ENCODE peak calls at places on chromosomes 2 and 18, in five cellular contexts. One of them, this sample, is unnamed.

GRCh38 chr2:42783511-42783910 is 8.9 kb downstream of the HAAO start:
- DNase-seq in A549: no peak
- DNase-seq in MCF 10A: no peak
- DNase-seq in H54: no peak
- DNase-seq in H1: no peak
- DNase-seq in this sample: no peak

GRCh38 chr2:225668606-225669266 is 269.2 kb downstream of the NYAP2 start:
- DNase-seq in A549: peak
- DNase-seq in MCF 10A: peak
- DNase-seq in H54: peak
- DNase-seq in H1: no peak
- DNase-seq in this sample: peak

GRCh38 chr18:77081387-77081773 is 51.2 kb downstream of the MBP start:
- DNase-seq in A549: no peak
- DNase-seq in MCF 10A: no peak
- DNase-seq in H54: no peak
- DNase-seq in H1: no peak
- DNase-seq in this sample: peak

GRCh38 chr2:197889041-197889440 is 84.6 kb downstream of the PLCL1 start:
- DNase-seq in A549: no peak
- DNase-seq in MCF 10A: peak
- DNase-seq in H54: no peak
- DNase-seq in H1: no peak
- DNase-seq in this sample: peak

GRCh38 chr2:176268976-176269318 is 295 bp upstream of the MTX2 start:
- DNase-seq in A549: no peak
- DNase-seq in MCF 10A: no peak
- DNase-seq in H54: no peak
- DNase-seq in H1: no peak
- DNase-seq in this sample: peak

GRCh38 chr2:231671617-231672350 is 36.5 kb upstream of the PTMA start:
- DNase-seq in A549: no peak
- DNase-seq in MCF 10A: no peak
- DNase-seq in H54: no peak
- DNase-seq in H1: no peak
- DNase-seq in this sample: no peak

GRCh38 chr2:45132551-45132950 is 123.3 kb upstream of the SIX2 start:
- DNase-seq in A549: no peak
- DNase-seq in MCF 10A: no peak
- DNase-seq in H54: no peak
- DNase-seq in H1: no peak
- DNase-seq in this sample: no peak

GRCh38 chr2:64405476-64406406 is 48.2 kb upstream of the LGALSL start:
- DNase-seq in A549: no peak
- DNase-seq in MCF 10A: peak
- DNase-seq in H54: no peak
- DNase-seq in H1: no peak
- DNase-seq in this sample: peak

GRCh38 chr2:68740184-68740914 is 5.7 kb downstream of the ARHGAP25 start:
- DNase-seq in A549: no peak
- DNase-seq in MCF 10A: no peak
- DNase-seq in H54: no peak
- DNase-seq in H1: no peak
- DNase-seq in this sample: no peak

GRCh38 chr18:55996726-55997125 is 408.7 kb upstream of the TCF4 start:
- DNase-seq in A549: no peak
- DNase-seq in MCF 10A: no peak
- DNase-seq in H54: no peak
- DNase-seq in H1: no peak
- DNase-seq in this sample: no peak

GRCh38 chr2:168915433-168916328 is 14.6 kb downstream of the G6PC2 start:
- DNase-seq in A549: no peak
- DNase-seq in MCF 10A: no peak
- DNase-seq in H54: no peak
- DNase-seq in H1: no peak
- DNase-seq in this sample: no peak

GRCh38 chr2:151792589-151792988 is 35.6 kb downstream of the ARL5A start:
- DNase-seq in A549: peak
- DNase-seq in MCF 10A: no peak
- DNase-seq in H54: no peak
- DNase-seq in H1: no peak
- DNase-seq in this sample: no peak

GRCh38 chr2:24111407-24111861 is 11.7 kb downstream of the PFN4 start:
- DNase-seq in A549: peak
- DNase-seq in MCF 10A: no peak
- DNase-seq in H54: no peak
- DNase-seq in H1: no peak
- DNase-seq in this sample: no peak

GRCh38 chr2:241437148-241437547 is 71.2 kb downstream of the STK25 start:
- DNase-seq in A549: no peak
- DNase-seq in MCF 10A: no peak
- DNase-seq in H54: no peak
- DNase-seq in H1: no peak
- DNase-seq in this sample: no peak

GRCh38 chr18:26655614-26656400 is 107.5 kb upstream of the KCTD1 start:
- DNase-seq in A549: peak
- DNase-seq in MCF 10A: peak
- DNase-seq in H54: peak
- DNase-seq in H1: no peak
- DNase-seq in this sample: peak

GRCh38 chr2:10532631-10533101 is 84.5 kb upstream of the ODC1 start:
- DNase-seq in A549: no peak
- DNase-seq in MCF 10A: peak
- DNase-seq in H54: no peak
- DNase-seq in H1: no peak
- DNase-seq in this sample: no peak

GRCh38 chr18:74115046-74115445 is 32.6 kb downstream of the FBXO15 start:
- DNase-seq in A549: no peak
- DNase-seq in MCF 10A: no peak
- DNase-seq in H54: no peak
- DNase-seq in H1: no peak
- DNase-seq in this sample: peak

GRCh38 chr2:237022533-237022932 is 63.2 kb upstream of the COPS8 start:
- DNase-seq in A549: no peak
- DNase-seq in MCF 10A: no peak
- DNase-seq in H54: no peak
- DNase-seq in H1: no peak
- DNase-seq in this sample: no peak

GRCh38 chr2:208265371-208265806 is 666 bp upstream of the PIKFYVE start:
- DNase-seq in A549: no peak
- DNase-seq in MCF 10A: peak
- DNase-seq in H54: peak
- DNase-seq in H1: no peak
- DNase-seq in this sample: peak

GRCh38 chr2:168450752-168451151 is 5.3 kb upstream of the CERS6 start:
- DNase-seq in A549: no peak
- DNase-seq in MCF 10A: no peak
- DNase-seq in H54: no peak
- DNase-seq in H1: no peak
- DNase-seq in this sample: no peak

GRCh38 chr2:54859997-54860701 is 136.7 kb downstream of the EML6 start:
- DNase-seq in A549: peak
- DNase-seq in MCF 10A: peak
- DNase-seq in H54: peak
- DNase-seq in H1: no peak
- DNase-seq in this sample: peak

GRCh38 chr2:85675866-85676548 is 8.0 kb upstream of the SFTPB start:
- DNase-seq in A549: no peak
- DNase-seq in MCF 10A: no peak
- DNase-seq in H54: no peak
- DNase-seq in H1: no peak
- DNase-seq in this sample: no peak